ENCODE peak calls at places on chromosomes 4 and X, in eight cellular contexts. One of them, this sample, is unnamed.

GRCh38 chr4:77466430-77466829 is 139.2 kb upstream of the CXCL13 start:
- DNase-seq in IMR-90: no peak
- DNase-seq in ovary: no peak
- DNase-seq in endothelial cell of umbilical vein: no peak
- DNase-seq in DND-41: no peak
- DNase-seq in suprapubic skin: no peak
- DNase-seq in stomach: no peak
- DNase-seq in CD4-positive, CD25-positive, alpha-beta regulatory T cell: no peak
- DNase-seq in this sample: no peak

GRCh38 chr4:39043697-39044363 is 11.6 kb upstream of the TMEM156 start:
- DNase-seq in IMR-90: peak; percentile 52
- DNase-seq in ovary: no peak
- DNase-seq in endothelial cell of umbilical vein: peak; percentile 87
- DNase-seq in DND-41: no peak
- DNase-seq in suprapubic skin: no peak
- DNase-seq in stomach: no peak
- DNase-seq in CD4-positive, CD25-positive, alpha-beta regulatory T cell: no peak
- DNase-seq in this sample: no peak

GRCh38 chrX:111597967-111598366 is 83.0 kb upstream of the ALG13 start:
- DNase-seq in IMR-90: no peak
- DNase-seq in ovary: no peak
- DNase-seq in endothelial cell of umbilical vein: no peak
- DNase-seq in DND-41: no peak
- DNase-seq in suprapubic skin: no peak
- DNase-seq in stomach: no peak
- DNase-seq in CD4-positive, CD25-positive, alpha-beta regulatory T cell: no peak
- DNase-seq in this sample: no peak

GRCh38 chr4:98938386-98938785 is 9.5 kb upstream of the EIF4E start:
- DNase-seq in IMR-90: peak; percentile 62
- DNase-seq in ovary: no peak
- DNase-seq in endothelial cell of umbilical vein: no peak
- DNase-seq in DND-41: no peak
- DNase-seq in suprapubic skin: no peak
- DNase-seq in stomach: no peak
- DNase-seq in CD4-positive, CD25-positive, alpha-beta regulatory T cell: no peak
- DNase-seq in this sample: no peak

GRCh38 chrX:34866636-34867035 is 76.0 kb upstream of the FAM47B start:
- DNase-seq in IMR-90: peak; percentile 41
- DNase-seq in ovary: no peak
- DNase-seq in endothelial cell of umbilical vein: no peak
- DNase-seq in DND-41: no peak
- DNase-seq in suprapubic skin: no peak
- DNase-seq in stomach: no peak
- DNase-seq in CD4-positive, CD25-positive, alpha-beta regulatory T cell: no peak
- DNase-seq in this sample: no peak

GRCh38 chrX:153460826-153461225 is 9.6 kb downstream of the HAUS7 start:
- DNase-seq in IMR-90: peak; percentile 39
- DNase-seq in ovary: peak; percentile 54
- DNase-seq in endothelial cell of umbilical vein: peak; percentile 47
- DNase-seq in DND-41: peak; percentile 37
- DNase-seq in suprapubic skin: no peak
- DNase-seq in stomach: peak; percentile 50
- DNase-seq in CD4-positive, CD25-positive, alpha-beta regulatory T cell: peak; percentile 35
- DNase-seq in this sample: peak; percentile 52

GRCh38 chrX:133881893-133882292 is 103.5 kb downstream of the GPC3 start:
- DNase-seq in IMR-90: no peak
- DNase-seq in ovary: no peak
- DNase-seq in endothelial cell of umbilical vein: no peak
- DNase-seq in DND-41: no peak
- DNase-seq in suprapubic skin: no peak
- DNase-seq in stomach: no peak
- DNase-seq in CD4-positive, CD25-positive, alpha-beta regulatory T cell: no peak
- DNase-seq in this sample: no peak

GRCh38 chr4:142158980-142159379 is 522.6 kb downstream of the IL15 start:
- DNase-seq in IMR-90: no peak
- DNase-seq in ovary: no peak
- DNase-seq in endothelial cell of umbilical vein: no peak
- DNase-seq in DND-41: no peak
- DNase-seq in suprapubic skin: no peak
- DNase-seq in stomach: no peak
- DNase-seq in CD4-positive, CD25-positive, alpha-beta regulatory T cell: no peak
- DNase-seq in this sample: no peak

GRCh38 chr4:150033109-150033508 is 45.1 kb upstream of the DCLK2 start:
- DNase-seq in IMR-90: no peak
- DNase-seq in ovary: no peak
- DNase-seq in endothelial cell of umbilical vein: no peak
- DNase-seq in DND-41: no peak
- DNase-seq in suprapubic skin: no peak
- DNase-seq in stomach: no peak
- DNase-seq in CD4-positive, CD25-positive, alpha-beta regulatory T cell: no peak
- DNase-seq in this sample: no peak

GRCh38 chr4:96833831-96834230 is 993.9 kb downstream of the PDHA2 start:
- DNase-seq in IMR-90: no peak
- DNase-seq in ovary: no peak
- DNase-seq in endothelial cell of umbilical vein: no peak
- DNase-seq in DND-41: no peak
- DNase-seq in suprapubic skin: no peak
- DNase-seq in stomach: no peak
- DNase-seq in CD4-positive, CD25-positive, alpha-beta regulatory T cell: no peak
- DNase-seq in this sample: no peak

GRCh38 chr4:139552506-139552905 is 3.5 kb downstream of the SETD7 start:
- DNase-seq in IMR-90: peak; percentile 53
- DNase-seq in ovary: no peak
- DNase-seq in endothelial cell of umbilical vein: no peak
- DNase-seq in DND-41: no peak
- DNase-seq in suprapubic skin: no peak
- DNase-seq in stomach: no peak
- DNase-seq in CD4-positive, CD25-positive, alpha-beta regulatory T cell: no peak
- DNase-seq in this sample: no peak

GRCh38 chr4:138182838-138183426 is 59.2 kb downstream of the SLC7A11 start:
- DNase-seq in IMR-90: peak; percentile 72
- DNase-seq in ovary: no peak
- DNase-seq in endothelial cell of umbilical vein: peak; percentile 85
- DNase-seq in DND-41: no peak
- DNase-seq in suprapubic skin: no peak
- DNase-seq in stomach: no peak
- DNase-seq in CD4-positive, CD25-positive, alpha-beta regulatory T cell: no peak
- DNase-seq in this sample: no peak

GRCh38 chrX:114976321-114976720 is 41.1 kb downstream of the IL13RA2 start:
- DNase-seq in IMR-90: peak; percentile 19
- DNase-seq in ovary: no peak
- DNase-seq in endothelial cell of umbilical vein: no peak
- DNase-seq in DND-41: no peak
- DNase-seq in suprapubic skin: no peak
- DNase-seq in stomach: no peak
- DNase-seq in CD4-positive, CD25-positive, alpha-beta regulatory T cell: no peak
- DNase-seq in this sample: no peak

GRCh38 chr4:4574792-4575191 is 32.9 kb upstream of the STX18 start:
- DNase-seq in IMR-90: peak; percentile 72
- DNase-seq in ovary: peak; percentile 61
- DNase-seq in endothelial cell of umbilical vein: peak; percentile 77
- DNase-seq in DND-41: no peak
- DNase-seq in suprapubic skin: no peak
- DNase-seq in stomach: no peak
- DNase-seq in CD4-positive, CD25-positive, alpha-beta regulatory T cell: peak; percentile 45
- DNase-seq in this sample: peak; percentile 60

GRCh38 chrX:41664307-41665299 is 24.2 kb upstream of the GPR34 start:
- DNase-seq in IMR-90: peak; percentile 19
- DNase-seq in ovary: no peak
- DNase-seq in endothelial cell of umbilical vein: no peak
- DNase-seq in DND-41: no peak
- DNase-seq in suprapubic skin: no peak
- DNase-seq in stomach: no peak
- DNase-seq in CD4-positive, CD25-positive, alpha-beta regulatory T cell: no peak
- DNase-seq in this sample: no peak

GRCh38 chr4:118765399-118765798 is 70.5 kb downstream of the SEC24D start:
- DNase-seq in IMR-90: peak; percentile 99
- DNase-seq in ovary: no peak
- DNase-seq in endothelial cell of umbilical vein: peak; percentile 92
- DNase-seq in DND-41: no peak
- DNase-seq in suprapubic skin: no peak
- DNase-seq in stomach: no peak
- DNase-seq in CD4-positive, CD25-positive, alpha-beta regulatory T cell: no peak
- DNase-seq in this sample: no peak

GRCh38 chr4:129806986-129807385 is 711.0 kb downstream of the C4orf33 start:
- DNase-seq in IMR-90: no peak
- DNase-seq in ovary: no peak
- DNase-seq in endothelial cell of umbilical vein: no peak
- DNase-seq in DND-41: no peak
- DNase-seq in suprapubic skin: no peak
- DNase-seq in stomach: no peak
- DNase-seq in CD4-positive, CD25-positive, alpha-beta regulatory T cell: no peak
- DNase-seq in this sample: no peak

GRCh38 chr4:41119867-41120295 is 94.5 kb downstream of the APBB2 start:
- DNase-seq in IMR-90: no peak
- DNase-seq in ovary: no peak
- DNase-seq in endothelial cell of umbilical vein: no peak
- DNase-seq in DND-41: no peak
- DNase-seq in suprapubic skin: no peak
- DNase-seq in stomach: no peak
- DNase-seq in CD4-positive, CD25-positive, alpha-beta regulatory T cell: no peak
- DNase-seq in this sample: no peak

GRCh38 chr4:26822546-26822945 is 38.1 kb upstream of the STIM2 start:
- DNase-seq in IMR-90: no peak
- DNase-seq in ovary: no peak
- DNase-seq in endothelial cell of umbilical vein: no peak
- DNase-seq in DND-41: no peak
- DNase-seq in suprapubic skin: no peak
- DNase-seq in stomach: no peak
- DNase-seq in CD4-positive, CD25-positive, alpha-beta regulatory T cell: peak; percentile 26
- DNase-seq in this sample: no peak

GRCh38 chr4:81404294-81404693 is 67.4 kb downstream of the RASGEF1B start:
- DNase-seq in IMR-90: peak; percentile 5
- DNase-seq in ovary: no peak
- DNase-seq in endothelial cell of umbilical vein: no peak
- DNase-seq in DND-41: no peak
- DNase-seq in suprapubic skin: no peak
- DNase-seq in stomach: no peak
- DNase-seq in CD4-positive, CD25-positive, alpha-beta regulatory T cell: no peak
- DNase-seq in this sample: no peak

GRCh38 chrX:14922437-14922836 is 49.2 kb downstream of the MOSPD2 start:
- DNase-seq in IMR-90: peak; percentile 94
- DNase-seq in ovary: no peak
- DNase-seq in endothelial cell of umbilical vein: no peak
- DNase-seq in DND-41: no peak
- DNase-seq in suprapubic skin: no peak
- DNase-seq in stomach: no peak
- DNase-seq in CD4-positive, CD25-positive, alpha-beta regulatory T cell: no peak
- DNase-seq in this sample: no peak

GRCh38 chr4:54566608-54567007 is 91.1 kb upstream of the KIT start:
- DNase-seq in IMR-90: no peak
- DNase-seq in ovary: no peak
- DNase-seq in endothelial cell of umbilical vein: no peak
- DNase-seq in DND-41: peak; percentile 10
- DNase-seq in suprapubic skin: no peak
- DNase-seq in stomach: no peak
- DNase-seq in CD4-positive, CD25-positive, alpha-beta regulatory T cell: no peak
- DNase-seq in this sample: no peak

DNA sequence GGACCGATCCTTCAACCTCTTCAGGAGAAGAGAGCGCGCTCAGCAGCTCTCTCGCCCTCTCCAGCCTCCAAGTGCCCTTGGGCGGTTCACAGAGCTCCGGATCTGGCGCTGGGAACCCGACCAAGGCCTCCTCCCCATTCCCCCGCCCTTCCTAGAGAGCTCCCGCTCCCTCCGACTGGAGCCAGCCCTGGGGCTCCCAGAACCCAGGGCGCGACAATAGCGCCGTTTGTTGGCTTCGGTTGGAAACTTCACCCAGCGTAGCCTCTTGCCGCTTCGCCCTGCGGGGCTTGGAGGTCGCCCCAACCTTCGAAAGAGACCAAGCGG is 3.1 kb upstream of the SOX3 start:
- DNase-seq in IMR-90: no peak
- DNase-seq in ovary: no peak
- DNase-seq in endothelial cell of umbilical vein: no peak
- DNase-seq in DND-41: no peak
- DNase-seq in suprapubic skin: no peak
- DNase-seq in stomach: no peak
- DNase-seq in CD4-positive, CD25-positive, alpha-beta regulatory T cell: no peak
- DNase-seq in this sample: peak; percentile 69
- H3K27me3 ChIP-seq in IMR-90: peaks cover 71% of the 10 kb centered on the region
- H3K27me3 ChIP-seq in ovary: no peaks in the 10 kb centered on the region
- H3K27me3 ChIP-seq in endothelial cell of umbilical vein: peaks cover 56% of the 10 kb centered on the region
- H3K27me3 ChIP-seq in DND-41: no peaks in the 10 kb centered on the region
- H3K27me3 ChIP-seq in suprapubic skin: peaks cover 86% of the 10 kb centered on the region
- H3K27me3 ChIP-seq in stomach: peaks cover 30% of the 10 kb centered on the region
- H3K27me3 ChIP-seq in CD4-positive, CD25-positive, alpha-beta regulatory T cell: no peaks in the 10 kb centered on the region
- H3K27me3 ChIP-seq in this sample: peaks cover 79% of the 10 kb centered on the region

GRCh38 chrX:40132751-40133150 is 35.0 kb upstream of the BCOR start:
- DNase-seq in IMR-90: peak; percentile 81
- DNase-seq in ovary: peak; percentile 88
- DNase-seq in endothelial cell of umbilical vein: peak; percentile 58
- DNase-seq in DND-41: no peak
- DNase-seq in suprapubic skin: no peak
- DNase-seq in stomach: peak; percentile 82
- DNase-seq in CD4-positive, CD25-positive, alpha-beta regulatory T cell: no peak
- DNase-seq in this sample: peak; percentile 51

GRCh38 chrX:40131644-40132376 is 34.1 kb upstream of the BCOR start:
- DNase-seq in IMR-90: no peak
- DNase-seq in ovary: no peak
- DNase-seq in endothelial cell of umbilical vein: no peak
- DNase-seq in DND-41: no peak
- DNase-seq in suprapubic skin: no peak
- DNase-seq in stomach: no peak
- DNase-seq in CD4-positive, CD25-positive, alpha-beta regulatory T cell: no peak
- DNase-seq in this sample: no peak

GRCh38 chrX:40127052-40127451 is 29.3 kb upstream of the BCOR start:
- DNase-seq in IMR-90: no peak
- DNase-seq in ovary: no peak
- DNase-seq in endothelial cell of umbilical vein: no peak
- DNase-seq in DND-41: peak; percentile 88
- DNase-seq in suprapubic skin: no peak
- DNase-seq in stomach: no peak
- DNase-seq in CD4-positive, CD25-positive, alpha-beta regulatory T cell: no peak
- DNase-seq in this sample: no peak

GRCh38 chrX:40130207-40130606 is 32.4 kb upstream of the BCOR start:
- DNase-seq in IMR-90: peak; percentile 70
- DNase-seq in ovary: no peak
- DNase-seq in endothelial cell of umbilical vein: no peak
- DNase-seq in DND-41: no peak
- DNase-seq in suprapubic skin: no peak
- DNase-seq in stomach: no peak
- DNase-seq in CD4-positive, CD25-positive, alpha-beta regulatory T cell: no peak
- DNase-seq in this sample: no peak
- H3K4me1 ChIP-seq in IMR-90: peaks cover 8% of the 10 kb centered on the region
- H3K4me1 ChIP-seq in ovary: no peaks in the 10 kb centered on the region
- H3K4me1 ChIP-seq in endothelial cell of umbilical vein: peaks cover 6% of the 10 kb centered on the region
- H3K4me1 ChIP-seq in DND-41: peaks cover 19% of the 10 kb centered on the region
- H3K4me1 ChIP-seq in suprapubic skin: peaks cover 11% of the 10 kb centered on the region
- H3K4me1 ChIP-seq in stomach: no peaks in the 10 kb centered on the region
- H3K4me1 ChIP-seq in CD4-positive, CD25-positive, alpha-beta regulatory T cell: peaks cover 3% of the 10 kb centered on the region
- H3K4me1 ChIP-seq in this sample: no peaks in the 10 kb centered on the region

GRCh38 chrX:150032742-150033141 is 94.5 kb upstream of the EOLA2 start:
- DNase-seq in IMR-90: peak; percentile 81
- DNase-seq in ovary: no peak
- DNase-seq in endothelial cell of umbilical vein: peak; percentile 40
- DNase-seq in DND-41: no peak
- DNase-seq in suprapubic skin: no peak
- DNase-seq in stomach: no peak
- DNase-seq in CD4-positive, CD25-positive, alpha-beta regulatory T cell: no peak
- DNase-seq in this sample: no peak
- H3K27ac ChIP-seq in IMR-90: peak overlapping the region; percentile 75
- H3K27ac ChIP-seq in ovary: no peak overlapping the region
- H3K27ac ChIP-seq in endothelial cell of umbilical vein: no peak overlapping the region
- H3K27ac ChIP-seq in DND-41: no peak overlapping the region
- H3K27ac ChIP-seq in suprapubic skin: no peak overlapping the region
- H3K27ac ChIP-seq in stomach: no peak overlapping the region
- H3K27ac ChIP-seq in CD4-positive, CD25-positive, alpha-beta regulatory T cell: no peak overlapping the region
- H3K27ac ChIP-seq in this sample: no peak overlapping the region

GRCh38 chrX:151225843-151226242 is 49.5 kb downstream of the GPR50 start:
- DNase-seq in IMR-90: no peak
- DNase-seq in ovary: no peak
- DNase-seq in endothelial cell of umbilical vein: no peak
- DNase-seq in DND-41: no peak
- DNase-seq in suprapubic skin: no peak
- DNase-seq in stomach: no peak
- DNase-seq in CD4-positive, CD25-positive, alpha-beta regulatory T cell: no peak
- DNase-seq in this sample: no peak
- H3K27me3 ChIP-seq in IMR-90: no peaks in the 10 kb centered on the region
- H3K27me3 ChIP-seq in ovary: no peaks in the 10 kb centered on the region
- H3K27me3 ChIP-seq in endothelial cell of umbilical vein: no peaks in the 10 kb centered on the region
- H3K27me3 ChIP-seq in DND-41: no peaks in the 10 kb centered on the region
- H3K27me3 ChIP-seq in suprapubic skin: peaks cover 5% of the 10 kb centered on the region
- H3K27me3 ChIP-seq in stomach: no peaks in the 10 kb centered on the region
- H3K27me3 ChIP-seq in CD4-positive, CD25-positive, alpha-beta regulatory T cell: no peaks in the 10 kb centered on the region
- H3K27me3 ChIP-seq in this sample: no peaks in the 10 kb centered on the region

This sample was measured in lower lobe of right lung.